ENCODE peak calls at places on chromosomes 5 and 9, in ten cellular contexts. One of them, this sample, is unnamed.
A peak's percentile ranks its signal among the peaks of the same experiment; 100 is the strongest.

GRCh38 chr9:122261469-122261881 is 3.2 kb downstream of the RBM18 start:
- DNase-seq in kidney: peak; percentile 86
- DNase-seq in IMR-90: peak; percentile 67
- DNase-seq in fibroblast of lung: peak; percentile 42
- DNase-seq in WERI-Rb-1: no peak
- DNase-seq in body of pancreas: peak; percentile 56
- DNase-seq in lower lobe of right lung: peak; percentile 70
- DNase-seq in A549: no peak
- DNase-seq in pancreas: peak; percentile 50
- DNase-seq in psoas muscle: peak; percentile 79
- DNase-seq in this sample: peak; percentile 91

GRCh38 chr9:112175796-112176315 is 759 bp upstream of the SUSD1 start:
- DNase-seq in kidney: no peak
- DNase-seq in IMR-90: no peak
- DNase-seq in fibroblast of lung: no peak
- DNase-seq in WERI-Rb-1: no peak
- DNase-seq in body of pancreas: no peak
- DNase-seq in lower lobe of right lung: no peak
- DNase-seq in A549: no peak
- DNase-seq in pancreas: no peak
- DNase-seq in psoas muscle: no peak
- DNase-seq in this sample: no peak

GRCh38 chr5:154278172-154278571 is 87.6 kb downstream of the GALNT10 start:
- DNase-seq in kidney: no peak
- DNase-seq in IMR-90: peak; percentile 19
- DNase-seq in fibroblast of lung: peak; percentile 83
- DNase-seq in WERI-Rb-1: no peak
- DNase-seq in body of pancreas: no peak
- DNase-seq in lower lobe of right lung: no peak
- DNase-seq in A549: no peak
- DNase-seq in pancreas: no peak
- DNase-seq in psoas muscle: no peak
- DNase-seq in this sample: no peak

GRCh38 chr9:87007711-87008360 is 60.5 kb upstream of the GAS1 start:
- DNase-seq in kidney: no peak
- DNase-seq in IMR-90: peak; percentile 25
- DNase-seq in fibroblast of lung: no peak
- DNase-seq in WERI-Rb-1: no peak
- DNase-seq in body of pancreas: no peak
- DNase-seq in lower lobe of right lung: no peak
- DNase-seq in A549: no peak
- DNase-seq in pancreas: no peak
- DNase-seq in psoas muscle: no peak
- DNase-seq in this sample: peak; percentile 26

GRCh38 chr9:135774239-135774747 is 72.3 kb downstream of the KCNT1 start:
- DNase-seq in kidney: no peak
- DNase-seq in IMR-90: no peak
- DNase-seq in fibroblast of lung: no peak
- DNase-seq in WERI-Rb-1: no peak
- DNase-seq in body of pancreas: no peak
- DNase-seq in lower lobe of right lung: no peak
- DNase-seq in A549: no peak
- DNase-seq in pancreas: no peak
- DNase-seq in psoas muscle: no peak
- DNase-seq in this sample: no peak

GRCh38 chr9:112166176-112167140 is 8.6 kb downstream of the SUSD1 start:
- DNase-seq in kidney: no peak
- DNase-seq in IMR-90: peak; percentile 14
- DNase-seq in fibroblast of lung: peak; percentile 57
- DNase-seq in WERI-Rb-1: peak; percentile 30
- DNase-seq in body of pancreas: peak; percentile 29
- DNase-seq in lower lobe of right lung: no peak
- DNase-seq in A549: peak; percentile 51
- DNase-seq in pancreas: no peak
- DNase-seq in psoas muscle: peak; percentile 70
- DNase-seq in this sample: peak; percentile 34

GRCh38 chr9:121857941-121858340 is 206.5 kb downstream of the DAB2IP start:
- DNase-seq in kidney: no peak
- DNase-seq in IMR-90: no peak
- DNase-seq in fibroblast of lung: no peak
- DNase-seq in WERI-Rb-1: no peak
- DNase-seq in body of pancreas: no peak
- DNase-seq in lower lobe of right lung: no peak
- DNase-seq in A549: no peak
- DNase-seq in pancreas: no peak
- DNase-seq in psoas muscle: no peak
- DNase-seq in this sample: no peak

GRCh38 chr9:132562313-132562588 is 20.2 kb upstream of the BARHL1 start:
- DNase-seq in kidney: no peak
- DNase-seq in IMR-90: no peak
- DNase-seq in fibroblast of lung: no peak
- DNase-seq in WERI-Rb-1: no peak
- DNase-seq in body of pancreas: no peak
- DNase-seq in lower lobe of right lung: no peak
- DNase-seq in A549: no peak
- DNase-seq in pancreas: no peak
- DNase-seq in psoas muscle: peak; percentile 23
- DNase-seq in this sample: no peak

GRCh38 chr9:16039103-16039987 is 486.5 kb downstream of the CCDC171 start:
- DNase-seq in kidney: no peak
- DNase-seq in IMR-90: peak; percentile 51
- DNase-seq in fibroblast of lung: peak; percentile 45
- DNase-seq in WERI-Rb-1: peak; percentile 58
- DNase-seq in body of pancreas: no peak
- DNase-seq in lower lobe of right lung: no peak
- DNase-seq in A549: no peak
- DNase-seq in pancreas: no peak
- DNase-seq in psoas muscle: no peak
- DNase-seq in this sample: peak; percentile 42

GRCh38 chr9:118575341-118576070 is 793.7 kb downstream of the BRINP1 start:
- DNase-seq in kidney: no peak
- DNase-seq in IMR-90: no peak
- DNase-seq in fibroblast of lung: peak; percentile 64
- DNase-seq in WERI-Rb-1: no peak
- DNase-seq in body of pancreas: no peak
- DNase-seq in lower lobe of right lung: no peak
- DNase-seq in A549: no peak
- DNase-seq in pancreas: no peak
- DNase-seq in psoas muscle: no peak
- DNase-seq in this sample: peak; percentile 16

GRCh38 chr5:80251636-80252035 is 4.2 kb downstream of the SERINC5 start:
- DNase-seq in kidney: no peak
- DNase-seq in IMR-90: peak; percentile 40
- DNase-seq in fibroblast of lung: no peak
- DNase-seq in WERI-Rb-1: no peak
- DNase-seq in body of pancreas: no peak
- DNase-seq in lower lobe of right lung: peak; percentile 56
- DNase-seq in A549: no peak
- DNase-seq in pancreas: no peak
- DNase-seq in psoas muscle: peak; percentile 76
- DNase-seq in this sample: no peak

GRCh38 chr9:38393128-38393809 is 767 bp downstream of the ALDH1B1 start:
- DNase-seq in kidney: peak; percentile 56
- DNase-seq in IMR-90: no peak
- DNase-seq in fibroblast of lung: no peak
- DNase-seq in WERI-Rb-1: no peak
- DNase-seq in body of pancreas: no peak
- DNase-seq in lower lobe of right lung: no peak
- DNase-seq in A549: peak; percentile 26
- DNase-seq in pancreas: no peak
- DNase-seq in psoas muscle: no peak
- DNase-seq in this sample: no peak

GRCh38 chr5:148911386-148911785 is 85.0 kb downstream of the ADRB2 start:
- DNase-seq in kidney: no peak
- DNase-seq in IMR-90: no peak
- DNase-seq in fibroblast of lung: no peak
- DNase-seq in WERI-Rb-1: no peak
- DNase-seq in body of pancreas: no peak
- DNase-seq in lower lobe of right lung: no peak
- DNase-seq in A549: no peak
- DNase-seq in pancreas: no peak
- DNase-seq in psoas muscle: no peak
- DNase-seq in this sample: no peak

GRCh38 chr9:133055788-133056420 is 5.9 kb upstream of the CEL start:
- DNase-seq in kidney: peak; percentile 37
- DNase-seq in IMR-90: no peak
- DNase-seq in fibroblast of lung: no peak
- DNase-seq in WERI-Rb-1: no peak
- DNase-seq in body of pancreas: no peak
- DNase-seq in lower lobe of right lung: no peak
- DNase-seq in A549: no peak
- DNase-seq in pancreas: no peak
- DNase-seq in psoas muscle: no peak
- DNase-seq in this sample: no peak

GRCh38 chr5:148791334-148791667 is 35.1 kb upstream of the ADRB2 start:
- DNase-seq in kidney: no peak
- DNase-seq in IMR-90: peak; percentile 84
- DNase-seq in fibroblast of lung: peak; percentile 70
- DNase-seq in WERI-Rb-1: no peak
- DNase-seq in body of pancreas: no peak
- DNase-seq in lower lobe of right lung: no peak
- DNase-seq in A549: no peak
- DNase-seq in pancreas: no peak
- DNase-seq in psoas muscle: no peak
- DNase-seq in this sample: peak; percentile 13

GRCh38 chr5:9174446-9174845 is 371.4 kb downstream of the SEMA5A start:
- DNase-seq in kidney: no peak
- DNase-seq in IMR-90: no peak
- DNase-seq in fibroblast of lung: no peak
- DNase-seq in WERI-Rb-1: no peak
- DNase-seq in body of pancreas: no peak
- DNase-seq in lower lobe of right lung: no peak
- DNase-seq in A549: no peak
- DNase-seq in pancreas: no peak
- DNase-seq in psoas muscle: no peak
- DNase-seq in this sample: no peak

GRCh38 chr5:133757396-133757795 is 145.1 kb upstream of the FSTL4 start:
- DNase-seq in kidney: no peak
- DNase-seq in IMR-90: no peak
- DNase-seq in fibroblast of lung: no peak
- DNase-seq in WERI-Rb-1: no peak
- DNase-seq in body of pancreas: no peak
- DNase-seq in lower lobe of right lung: no peak
- DNase-seq in A549: no peak
- DNase-seq in pancreas: no peak
- DNase-seq in psoas muscle: no peak
- DNase-seq in this sample: no peak

GRCh38 chr9:91572811-91573210 is 149.2 kb upstream of the NFIL3 start:
- DNase-seq in kidney: no peak
- DNase-seq in IMR-90: no peak
- DNase-seq in fibroblast of lung: no peak
- DNase-seq in WERI-Rb-1: peak; percentile 80
- DNase-seq in body of pancreas: no peak
- DNase-seq in lower lobe of right lung: no peak
- DNase-seq in A549: no peak
- DNase-seq in pancreas: no peak
- DNase-seq in psoas muscle: no peak
- DNase-seq in this sample: no peak

GRCh38 chr9:129282308-129283211 is 104.5 kb upstream of the IER5L start:
- DNase-seq in kidney: peak; percentile 72
- DNase-seq in IMR-90: no peak
- DNase-seq in fibroblast of lung: no peak
- DNase-seq in WERI-Rb-1: peak; percentile 4
- DNase-seq in body of pancreas: peak; percentile 69
- DNase-seq in lower lobe of right lung: peak; percentile 59
- DNase-seq in A549: no peak
- DNase-seq in pancreas: no peak
- DNase-seq in psoas muscle: peak; percentile 48
- DNase-seq in this sample: no peak

DNA sequence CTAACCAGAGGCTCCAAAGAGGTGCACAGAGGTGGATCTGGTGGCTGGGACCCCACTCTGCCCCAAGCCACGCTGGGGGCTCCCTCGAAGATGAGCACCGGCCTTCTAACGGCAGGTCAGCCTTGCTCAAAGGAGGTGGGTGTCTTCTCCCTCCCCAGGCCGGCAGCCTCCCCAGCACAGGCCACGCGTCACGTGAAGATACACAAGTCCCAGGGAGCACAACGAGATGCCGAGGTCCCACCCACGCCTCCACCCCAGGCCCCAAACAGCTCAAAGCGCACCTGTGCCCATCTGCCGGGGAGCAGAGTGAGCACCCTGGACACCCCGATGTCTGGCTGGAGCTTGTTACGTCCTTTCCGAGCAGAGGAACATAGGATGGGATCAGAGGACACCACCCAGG is 12.1 kb downstream of the PNPLA7 start:
- DNase-seq in kidney: no peak
- DNase-seq in IMR-90: no peak
- DNase-seq in fibroblast of lung: no peak
- DNase-seq in WERI-Rb-1: no peak
- DNase-seq in body of pancreas: no peak
- DNase-seq in lower lobe of right lung: no peak
- DNase-seq in A549: no peak
- DNase-seq in pancreas: peak; percentile 70
- DNase-seq in psoas muscle: peak; percentile 26
- DNase-seq in this sample: no peak
- H3K4me3 ChIP-seq in kidney: no peak overlapping the region
- H3K4me3 ChIP-seq in IMR-90: no peak overlapping the region
- H3K4me3 ChIP-seq in fibroblast of lung: no peak overlapping the region
- H3K4me3 ChIP-seq in WERI-Rb-1: no peak overlapping the region
- H3K4me3 ChIP-seq in body of pancreas: no peak overlapping the region
- H3K4me3 ChIP-seq in lower lobe of right lung: no peak overlapping the region
- H3K4me3 ChIP-seq in A549: no peak overlapping the region
- H3K4me3 ChIP-seq in pancreas: no peak overlapping the region
- H3K4me3 ChIP-seq in psoas muscle: no peak overlapping the region
- H3K4me3 ChIP-seq in this sample: no peak overlapping the region

GRCh38 chr5:178563621-178564020 is 26.6 kb downstream of the COL23A1 start:
- DNase-seq in kidney: no peak
- DNase-seq in IMR-90: no peak
- DNase-seq in fibroblast of lung: no peak
- DNase-seq in WERI-Rb-1: no peak
- DNase-seq in body of pancreas: no peak
- DNase-seq in lower lobe of right lung: no peak
- DNase-seq in A549: no peak
- DNase-seq in pancreas: no peak
- DNase-seq in psoas muscle: no peak
- DNase-seq in this sample: no peak
- H3K4me3 ChIP-seq in kidney: no peak overlapping the region
- H3K4me3 ChIP-seq in IMR-90: no peak overlapping the region
- H3K4me3 ChIP-seq in fibroblast of lung: no peak overlapping the region
- H3K4me3 ChIP-seq in WERI-Rb-1: no peak overlapping the region
- H3K4me3 ChIP-seq in body of pancreas: no peak overlapping the region
- H3K4me3 ChIP-seq in lower lobe of right lung: no peak overlapping the region
- H3K4me3 ChIP-seq in A549: no peak overlapping the region
- H3K4me3 ChIP-seq in pancreas: no peak overlapping the region
- H3K4me3 ChIP-seq in psoas muscle: no peak overlapping the region
- H3K4me3 ChIP-seq in this sample: no peak overlapping the region

GRCh38 chr5:57037355-57037754 is 85.4 kb upstream of the MIER3 start:
- DNase-seq in kidney: no peak
- DNase-seq in IMR-90: no peak
- DNase-seq in fibroblast of lung: no peak
- DNase-seq in WERI-Rb-1: peak; percentile 26
- DNase-seq in body of pancreas: no peak
- DNase-seq in lower lobe of right lung: no peak
- DNase-seq in A549: peak; percentile 26
- DNase-seq in pancreas: no peak
- DNase-seq in psoas muscle: no peak
- DNase-seq in this sample: no peak
- H3K4me3 ChIP-seq in kidney: no peak overlapping the region
- H3K4me3 ChIP-seq in IMR-90: no peak overlapping the region
- H3K4me3 ChIP-seq in fibroblast of lung: no peak overlapping the region
- H3K4me3 ChIP-seq in WERI-Rb-1: no peak overlapping the region
- H3K4me3 ChIP-seq in body of pancreas: no peak overlapping the region
- H3K4me3 ChIP-seq in lower lobe of right lung: no peak overlapping the region
- H3K4me3 ChIP-seq in A549: no peak overlapping the region
- H3K4me3 ChIP-seq in pancreas: no peak overlapping the region
- H3K4me3 ChIP-seq in psoas muscle: no peak overlapping the region
- H3K4me3 ChIP-seq in this sample: no peak overlapping the region

GRCh38 chr5:56819027-56819881 is 3.9 kb downstream of the MAP3K1 start:
- DNase-seq in kidney: no peak
- DNase-seq in IMR-90: no peak
- DNase-seq in fibroblast of lung: peak; percentile 14
- DNase-seq in WERI-Rb-1: no peak
- DNase-seq in body of pancreas: no peak
- DNase-seq in lower lobe of right lung: no peak
- DNase-seq in A549: no peak
- DNase-seq in pancreas: no peak
- DNase-seq in psoas muscle: no peak
- DNase-seq in this sample: peak; percentile 23
- H3K4me3 ChIP-seq in kidney: peak overlapping the region; percentile 50
- H3K4me3 ChIP-seq in IMR-90: peak overlapping the region; percentile 17
- H3K4me3 ChIP-seq in fibroblast of lung: peak overlapping the region; percentile 34
- H3K4me3 ChIP-seq in WERI-Rb-1: no peak overlapping the region
- H3K4me3 ChIP-seq in body of pancreas: no peak overlapping the region
- H3K4me3 ChIP-seq in lower lobe of right lung: peak overlapping the region; percentile 32
- H3K4me3 ChIP-seq in A549: no peak overlapping the region
- H3K4me3 ChIP-seq in pancreas: no peak overlapping the region
- H3K4me3 ChIP-seq in psoas muscle: peak overlapping the region; percentile 75
- H3K4me3 ChIP-seq in this sample: peak overlapping the region; percentile 1